ENCODE peak calls at places on chromosomes 11 and 22, in nine cellular contexts. G is IMR-90, F is prostate gland, W is transverse colon, S is vagina, M is esophagus squamous epithelium, V is GM12878, I is ovary, J is right lobe of liver. A is an unnamed sample.

GRCh38 chr11:70476669-70477068 is 78.3 kb downstream of the CTTN start:
- DNase-seq in G (peak; percentile 15), F (no peak), W (no peak), S (no peak), M (no peak), V (no peak), I (no peak), J (no peak), A (peak; percentile 28)

GRCh38 chr22:49562685-49563249 is 264.9 kb downstream of the BRD1 start:
- DNase-seq in G (no peak), F (no peak), W (no peak), S (no peak), M (no peak), V (no peak), I (no peak), J (no peak), A (no peak)

GRCh38 chr11:73404048-73404447 is 27.8 kb downstream of the RELT start:
- DNase-seq in G (peak; percentile 40), F (no peak), W (peak; percentile 49), S (no peak), M (no peak), V (no peak), I (peak; percentile 86), J (peak; percentile 74), A (peak; percentile 85)

GRCh38 chr11:21195995-21196394 is 526.6 kb downstream of the NELL1 start:
- DNase-seq in G (no peak), F (no peak), W (no peak), S (no peak), M (no peak), V (no peak), I (no peak), J (no peak), A (no peak)

GRCh38 chr11:103035656-103036434 is 56.1 kb downstream of the DCUN1D5 start:
- DNase-seq in G (peak; percentile 86), F (peak; percentile 34), W (no peak), S (no peak), M (no peak), V (peak; percentile 55), I (no peak), J (no peak), A (peak; percentile 23)

GRCh38 chr11:28627690-28628255 is 519.6 kb downstream of the METTL15 start:
- DNase-seq in G (no peak), F (no peak), W (no peak), S (no peak), M (no peak), V (no peak), I (no peak), J (no peak), A (no peak)

GRCh38 chr11:120306519-120307242 is 18.4 kb upstream of the TLCD5 start:
- DNase-seq in G (peak; percentile 91), F (no peak), W (peak; percentile 54), S (no peak), M (no peak), V (no peak), I (no peak), J (no peak), A (no peak)

GRCh38 chr11:126544311-126545056 is 189.0 kb downstream of the ST3GAL4 start:
- DNase-seq in G (peak; percentile 57), F (peak; percentile 88), W (peak; percentile 9), S (no peak), M (no peak), V (no peak), I (no peak), J (no peak), A (no peak)

DNA sequence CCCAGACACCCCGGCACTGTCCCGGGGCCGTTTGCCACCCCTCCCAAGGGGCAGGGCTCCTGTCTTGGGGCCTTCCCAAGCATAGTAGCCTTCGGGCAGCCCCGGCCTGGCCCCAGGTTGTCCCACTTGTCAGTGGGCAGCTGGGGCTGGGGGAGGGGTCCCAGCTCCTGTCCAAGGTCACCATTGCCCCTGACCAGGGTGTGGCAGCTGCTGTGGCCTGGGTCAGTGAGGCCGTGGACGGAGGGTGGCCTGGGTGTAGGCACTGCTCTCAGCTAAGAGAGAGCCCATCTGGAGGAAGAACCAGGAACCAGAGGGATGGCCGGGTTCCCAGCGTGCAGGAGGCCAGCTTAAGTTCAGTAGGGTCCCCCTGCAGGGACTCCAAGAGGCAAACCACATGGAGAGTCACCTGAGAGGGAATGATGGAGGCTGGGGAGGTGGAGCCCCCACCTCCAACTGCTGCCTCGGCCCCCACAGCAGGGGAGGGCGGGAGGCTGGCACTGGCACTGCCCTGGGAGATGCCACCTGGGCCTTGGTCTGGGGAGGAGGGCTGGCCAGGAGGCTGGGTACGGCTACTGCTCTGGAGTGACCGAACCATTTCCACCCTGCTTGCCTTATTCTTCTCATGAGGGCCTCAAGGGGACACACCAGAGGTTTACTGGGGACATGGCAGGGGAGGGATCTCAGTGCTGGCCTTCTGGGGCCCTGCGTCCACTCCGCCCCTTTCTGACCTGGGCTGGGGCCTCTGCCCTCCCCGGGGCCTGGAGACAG is 6.7 kb upstream of the CCDC188 start:
- DNase-seq in G (no peak), F (no peak), W (no peak), S (no peak), M (no peak), V (no peak), I (no peak), J (no peak), A (no peak)
- TF ChIP-seq CTCF in G (no peak), F (no peak), W (no peak), S (no peak), M (no peak), V (no peak), I (no peak), J (no peak), A (no peak)

DNA sequence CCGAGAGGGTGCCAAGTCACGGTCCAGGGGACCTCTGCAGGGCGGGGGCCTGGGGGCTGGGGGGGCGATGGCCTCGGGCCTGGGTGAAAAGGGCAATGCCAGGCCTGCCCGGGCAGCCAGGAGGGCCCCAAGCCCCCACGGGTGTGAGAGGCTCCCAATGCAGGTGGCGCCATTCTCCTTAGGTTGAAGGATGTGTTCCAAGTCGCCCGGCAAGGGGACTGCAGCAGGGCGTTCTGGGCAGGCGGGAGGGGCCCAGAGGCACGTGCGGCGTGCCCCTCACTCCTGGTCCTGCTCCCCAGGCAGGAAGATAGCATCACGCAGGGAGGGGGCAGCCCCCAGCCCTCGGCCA is 730 bp upstream of the TNNI2 start:
- DNase-seq in G (no peak), F (no peak), W (no peak), S (no peak), M (no peak), V (no peak), I (no peak), J (no peak), A (no peak)
- H3K4me1 ChIP-seq in G (no peaks in the 10 kb centered on the region), F (no peaks in the 10 kb centered on the region), W (peaks cover 18% of the 10 kb centered on the region), S (peaks cover 35% of the 10 kb centered on the region), M (peaks cover 99% of the 10 kb centered on the region), V (peaks cover 15% of the 10 kb centered on the region), I (peaks cover 1% of the 10 kb centered on the region), J (peaks cover 4% of the 10 kb centered on the region), A (no peaks in the 10 kb centered on the region)

GRCh38 chr11:57643802-57644201 is 5.9 kb downstream of the YPEL4 start:
- DNase-seq in G (peak; percentile 44), F (no peak), W (no peak), S (no peak), M (no peak), V (no peak), I (no peak), J (no peak), A (no peak)

GRCh38 chr11:57645716-57646085 is 4.0 kb downstream of the YPEL4 start:
- DNase-seq in G (no peak), F (no peak), W (no peak), S (no peak), M (no peak), V (no peak), I (peak; percentile 55), J (no peak), A (no peak)

GRCh38 chr11:57646756-57647303 is 2.9 kb downstream of the YPEL4 start:
- DNase-seq in G (no peak), F (no peak), W (no peak), S (no peak), M (no peak), V (no peak), I (peak; percentile 53), J (no peak), A (no peak)

GRCh38 chr11:57646221-57646620 is 3.5 kb downstream of the YPEL4 start:
- DNase-seq in G (no peak), F (no peak), W (no peak), S (no peak), M (no peak), V (no peak), I (no peak), J (no peak), A (no peak)

DNA sequence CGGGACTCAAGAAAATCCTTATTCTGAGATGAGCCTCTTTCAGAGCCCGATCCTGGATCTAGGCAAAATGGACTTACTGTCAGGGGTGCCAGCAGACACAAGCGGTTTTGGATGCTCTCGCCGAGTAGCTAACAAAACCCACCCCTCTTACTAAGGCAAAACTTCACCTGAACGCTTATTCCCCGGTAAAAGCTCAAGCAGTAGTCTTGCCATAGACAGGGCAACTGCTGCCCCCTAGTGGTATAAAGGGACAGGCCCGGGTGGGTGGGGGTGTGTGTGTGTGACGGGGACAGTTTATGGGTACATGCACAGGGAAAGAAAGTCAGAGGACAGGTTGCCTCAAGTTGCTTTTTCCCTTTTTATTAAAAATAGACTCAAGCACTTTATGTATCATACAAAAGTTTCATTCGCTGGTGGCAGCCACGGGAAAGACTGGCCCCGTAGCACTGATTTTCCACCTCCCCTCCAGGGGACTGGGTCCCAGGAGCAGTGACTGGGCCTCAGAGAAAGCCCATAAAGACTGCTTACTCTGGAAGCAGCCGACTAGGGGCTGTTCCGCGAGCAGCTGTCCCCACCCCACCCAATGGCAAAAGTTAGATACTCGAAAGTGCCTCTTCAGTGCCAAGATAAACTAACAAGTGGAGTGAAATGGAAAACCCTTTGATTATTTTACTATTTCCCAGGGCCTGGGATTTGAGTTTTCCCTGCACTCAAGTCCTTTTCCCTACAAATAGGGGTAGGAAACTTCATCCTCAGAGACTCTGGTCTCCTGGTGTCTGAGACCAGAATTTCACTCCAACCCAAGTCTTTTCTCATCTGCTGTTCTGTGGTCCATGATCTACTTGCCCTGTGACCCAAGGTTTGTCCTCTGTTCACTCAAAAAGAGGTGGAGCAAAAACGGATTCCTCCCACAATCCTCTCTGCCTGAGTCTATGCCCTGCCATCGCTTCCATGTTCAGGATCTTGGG is 4.7 kb downstream of the YPEL4 start:
- DNase-seq in G (peak; percentile 67), F (peak; percentile 82), W (peak; percentile 87), S (no peak), M (no peak), V (no peak), I (peak; percentile 81), J (peak; percentile 76), A (peak; percentile 74)
- TF ChIP-seq POLR2A in G (no peak), F (no peak), W (no peak), S (no peak), M (no peak), V (no peak), I (no peak), J (no peak), A (no peak)

GRCh38 chr11:8732276-8732675 is 49.7 kb downstream of the RPL27A start:
- DNase-seq in G (no peak), F (no peak), W (no peak), S (no peak), M (no peak), V (peak; percentile 48), I (no peak), J (peak; percentile 27), A (no peak)

GRCh38 chr11:8728566-8728965 is 46.0 kb downstream of the RPL27A start:
- DNase-seq in G (peak; percentile 74), F (no peak), W (no peak), S (no peak), M (no peak), V (no peak), I (no peak), J (no peak), A (no peak)

GRCh38 chr11:8730697-8731020 is 48.1 kb downstream of the RPL27A start:
- DNase-seq in G (no peak), F (no peak), W (no peak), S (no peak), M (no peak), V (no peak), I (no peak), J (no peak), A (no peak)

GRCh38 chr11:8731647-8732188 is 49.1 kb downstream of the RPL27A start:
- DNase-seq in G (no peak), F (no peak), W (no peak), S (no peak), M (no peak), V (peak; percentile 48), I (no peak), J (no peak), A (no peak)

DNA sequence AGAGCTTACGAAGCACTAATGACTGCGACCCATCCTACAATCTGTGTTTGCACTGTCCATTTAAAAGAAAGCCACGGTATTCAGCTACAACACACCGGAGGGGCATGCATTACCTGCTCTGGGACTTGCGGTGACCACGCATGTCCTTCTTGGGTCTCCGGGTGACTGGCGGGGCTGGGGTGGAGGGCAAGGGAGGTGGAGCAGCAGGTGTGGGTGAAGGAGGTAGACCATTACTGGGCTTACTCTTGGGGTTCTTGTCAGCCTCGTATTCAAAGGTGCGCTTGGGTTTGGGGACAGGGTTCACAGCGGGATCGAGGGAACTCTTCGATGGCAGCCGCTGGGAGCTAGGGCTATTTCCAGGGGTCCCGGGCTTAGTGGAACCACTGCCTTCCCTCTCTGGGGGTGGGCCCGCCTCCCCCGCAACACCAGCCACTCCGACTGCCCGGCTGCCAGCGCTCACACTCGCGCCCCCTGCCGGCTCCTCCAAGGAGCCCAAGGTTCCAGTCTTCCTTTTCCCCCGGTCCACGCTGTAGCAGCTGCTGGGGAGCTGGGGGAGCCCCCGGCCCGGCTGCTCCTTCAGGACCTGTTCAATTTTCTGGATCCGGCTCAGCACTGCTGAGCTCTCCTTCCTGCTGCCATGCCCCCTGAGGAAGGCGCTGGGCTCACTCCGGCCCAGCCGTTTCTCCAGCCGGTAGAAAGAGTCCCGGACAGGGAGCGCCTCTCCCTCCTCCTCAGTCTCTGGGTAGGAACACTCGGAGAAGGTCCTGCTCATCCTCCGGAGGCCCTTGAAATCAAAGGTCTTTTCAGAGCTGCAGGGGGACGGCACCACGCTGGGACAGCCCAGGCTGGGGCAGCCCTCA is 47.5 kb downstream of the RPL27A start:
- DNase-seq in G (no peak), F (no peak), W (no peak), S (no peak), M (no peak), V (no peak), I (no peak), J (no peak), A (no peak)
- TF ChIP-seq CTCF in G (no peak), F (no peak), W (no peak), S (no peak), M (no peak), V (no peak), I (no peak), J (no peak), A (no peak)